ENCODE peak calls at places on chromosomes 3 and 15, in ten cellular contexts. R is colonic mucosa, L is tibial artery, W is WERI-Rb-1, Z is brain microvascular endothelial cell, O is PC-3, H is kidney epithelial cell, T is body of pancreas, U is bronchial epithelial cell, C is uterus. X is an unnamed sample. For H3K27me3, the result is how much of the 10 kb centered on the place peaks cover.

GRCh38 chr15:92226020-92226612 is 167.6 kb upstream of the ST8SIA2 start:
- DNase-seq in U (peak), O (peak), L (no peak), W (peak), C (no peak), R (no peak), T (no peak), H (no peak), Z (no peak), X (no peak)

GRCh38 chr3:132164469-132165092 is 129.8 kb upstream of the CPNE4 start:
- DNase-seq in O (peak), L (no peak), T (peak), W (no peak), U (peak), H (no peak), C (no peak), R (no peak), Z (peak), X (peak)

GRCh38 chr15:69751575-69751974 is 299.0 kb downstream of the RPLP1 start:
- DNase-seq in Z (no peak), T (no peak), R (no peak), L (no peak), W (no peak), U (no peak), C (no peak), H (no peak), O (no peak), X (no peak)

GRCh38 chr15:63374686-63375520 is 6.7 kb downstream of the CA12 start:
- DNase-seq in U (peak), W (peak), H (no peak), C (no peak), O (peak), Z (peak), L (peak), R (no peak), T (peak), X (peak)

GRCh38 chr15:88467935-88468528 is 524 bp downstream of the MRPS11 start:
- DNase-seq in O (no peak), L (no peak), H (no peak), W (no peak), C (no peak), R (peak), Z (no peak), T (no peak), U (peak), X (no peak)

GRCh38 chr15:92954578-92954977 is 54.5 kb downstream of the CHD2 start:
- DNase-seq in R (no peak), T (no peak), W (peak), H (no peak), Z (no peak), O (peak), L (no peak), U (no peak), C (no peak), X (no peak)

GRCh38 chr3:79572930-79573329 is 194.9 kb downstream of the ROBO1 start:
- DNase-seq in W (no peak), U (no peak), O (no peak), C (no peak), T (no peak), H (no peak), L (no peak), R (no peak), Z (no peak), X (no peak)

GRCh38 chr3:190491533-190492054 is 22.3 kb upstream of the IL1RAP start:
- DNase-seq in L (no peak), Z (no peak), C (no peak), U (peak), H (peak), W (no peak), T (no peak), R (no peak), O (peak), X (no peak)

GRCh38 chr15:64731807-64732151 is 43.6 kb downstream of the RBPMS2 start:
- DNase-seq in O (no peak), U (no peak), H (no peak), L (no peak), Z (no peak), T (no peak), W (no peak), C (no peak), R (no peak), X (no peak)

GRCh38 chr3:182794806-182795369 is 1.6 kb downstream of the ATP11B start:
- DNase-seq in R (no peak), T (no peak), L (no peak), W (no peak), O (no peak), Z (no peak), C (no peak), H (no peak), U (peak), X (no peak)
- H3K27me3 ChIP-seq in R (under half), T (under half), L (under half), W (under half), O (under half), Z (under half), C (under half), H (under half), U (under half), X (under half)

DNA sequence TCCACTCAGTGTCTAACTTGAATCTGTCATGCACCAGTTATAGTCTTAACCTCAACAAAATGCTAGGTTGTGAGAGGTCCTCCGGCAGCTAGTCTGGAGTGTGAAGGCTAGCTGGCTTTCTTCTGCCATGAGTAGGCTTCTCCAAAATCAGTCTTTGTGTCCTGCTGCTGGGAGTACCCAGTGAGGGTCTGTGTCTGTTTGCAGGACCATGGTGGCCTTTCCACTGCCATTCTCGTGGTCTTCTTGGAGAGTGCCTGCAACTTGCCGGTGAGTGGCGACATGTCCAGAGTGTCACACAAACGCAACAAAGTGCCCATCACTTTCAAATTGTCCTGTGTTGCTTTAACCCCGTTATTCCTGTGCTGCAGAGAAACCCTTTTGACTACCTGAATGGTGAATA is 34.0 kb downstream of the ESYT3 start:
- DNase-seq in T (no peak), O (no peak), W (no peak), L (no peak), U (no peak), R (no peak), H (no peak), C (no peak), Z (no peak), X (no peak)
- H3K4me3 ChIP-seq in T (no peak), O (no peak), W (no peak), L (no peak), U (no peak), R (no peak), H (no peak), C (no peak), Z (no peak), X (no peak)

DNA sequence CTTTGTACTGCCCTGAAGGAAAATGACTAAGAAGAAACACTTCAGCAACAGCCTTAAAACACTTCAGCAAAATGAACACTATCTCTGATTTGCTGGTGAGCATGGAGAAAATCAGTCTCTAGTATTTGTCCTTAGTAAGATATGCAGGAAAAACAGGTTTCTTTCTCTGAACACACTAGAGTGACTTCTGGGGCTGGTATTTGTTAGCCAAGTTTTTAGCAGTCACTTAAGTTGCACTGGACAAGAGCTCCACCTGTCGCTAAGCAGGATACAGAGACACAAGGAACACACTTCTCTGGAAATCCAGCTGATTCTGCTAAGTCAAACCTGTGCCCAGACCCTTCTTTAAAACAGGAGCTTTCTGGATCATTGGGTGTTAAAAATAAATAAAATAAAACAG is 65.3 kb downstream of the CHAC1 start:
- DNase-seq in L (no peak), R (peak), U (peak), W (no peak), O (peak), T (peak), H (no peak), C (no peak), Z (no peak), X (no peak)
- TF ChIP-seq CTCF in L (peak), R (peak), U (peak), W (no peak), O (peak), T (peak), H (no peak), C (no peak), Z (peak), X (peak)

GRCh38 chr15:45115312-45115820 is 1.2 kb downstream of the DUOXA2 start:
- DNase-seq in C (no peak), W (no peak), L (no peak), U (no peak), O (no peak), R (no peak), H (no peak), T (no peak), Z (no peak), X (no peak)

GRCh38 chr15:45113380-45113990 is 487 bp downstream of the DUOX2 start:
- DNase-seq in L (no peak), T (no peak), Z (no peak), R (no peak), W (no peak), H (no peak), U (no peak), C (no peak), O (no peak), X (no peak)

GRCh38 chr15:45112592-45113379 is 1.2 kb downstream of the DUOX2 start:
- DNase-seq in O (no peak), T (no peak), U (no peak), Z (no peak), L (no peak), C (no peak), R (no peak), H (no peak), W (peak), X (no peak)

GRCh38 chr15:45114751-45115085 is 592 bp downstream of the DUOXA2 start:
- DNase-seq in L (no peak), T (no peak), C (no peak), U (no peak), H (no peak), W (no peak), R (no peak), Z (no peak), O (no peak), X (no peak)

DNA sequence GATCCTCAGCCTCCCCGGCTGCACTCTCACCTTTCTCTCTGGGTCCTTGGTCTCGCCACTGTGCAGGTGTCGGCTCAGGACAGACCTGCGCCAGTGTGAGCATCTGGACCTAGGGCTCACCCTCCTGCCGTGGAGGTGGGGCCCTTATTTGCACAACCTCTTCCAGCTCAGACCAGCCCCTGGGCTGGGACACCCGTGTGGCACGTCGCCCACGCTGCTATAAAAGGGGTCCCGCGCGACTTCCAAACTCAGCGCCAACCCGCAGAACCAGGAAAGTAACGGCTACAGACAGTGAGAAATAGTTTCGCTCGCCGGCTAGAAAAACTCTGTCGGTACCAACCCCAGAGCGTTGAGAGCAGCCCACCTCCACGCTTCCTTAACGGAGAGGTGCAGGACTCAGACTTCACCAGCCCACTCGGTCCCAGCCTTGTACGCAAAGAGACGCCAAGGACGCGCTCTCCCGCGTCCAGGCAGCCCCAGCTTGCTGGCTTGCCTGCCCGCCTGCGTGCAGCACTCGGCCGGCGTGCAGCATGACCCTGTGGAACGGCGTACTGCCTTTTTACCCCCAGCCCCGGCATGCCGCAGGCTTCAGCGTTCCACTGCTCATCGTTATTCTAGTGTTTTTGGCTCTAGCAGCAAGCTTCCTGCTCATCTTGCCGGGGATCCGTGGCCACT is at the start of the genes DUOX2 and DUOXA2:
- DNase-seq in Z (no peak), W (peak), C (no peak), T (no peak), R (peak), H (no peak), L (no peak), U (no peak), O (no peak), X (no peak)
- H3K27me3 ChIP-seq in Z (half or more), W (under half), C (under half), T (under half), R (half or more), H (half or more), L (half or more), U (half or more), O (under half), X (half or more)

GRCh38 chr3:11724615-11725339 is 81.1 kb upstream of the VGLL4 start:
- DNase-seq in T (no peak), H (no peak), Z (no peak), R (no peak), L (no peak), O (no peak), U (no peak), C (no peak), W (no peak), X (no peak)
- H3K4me3 ChIP-seq in T (no peak), H (no peak), Z (no peak), R (no peak), L (no peak), O (no peak), U (no peak), C (no peak), W (no peak), X (no peak)